ENCODE peak calls at places on chromosomes 11 and 22, in nine cellular contexts. Q, S, D, E, V, X, B, L and Y are unnamed samples.

GRCh38 chr22:40637181-40638150 is 947 bp upstream of the MRTFA start:
- DNase-seq in D (peak; percentile 17), X (no peak), B (no peak), E (no peak), S (peak; percentile 41), L (no peak), Q (no peak), V (peak; percentile 27), Y (peak; percentile 22)

GRCh38 chr11:47980907-47981621 is 705 bp downstream of the PTPRJ start:
- DNase-seq in Q (peak; percentile 63), B (no peak), D (peak; percentile 31), X (peak; percentile 44), S (peak; percentile 21), L (no peak), E (no peak), V (no peak), Y (peak; percentile 16)

GRCh38 chr22:27113211-27114030 is 456.0 kb downstream of the MIAT start:
- DNase-seq in X (peak; percentile 90), E (no peak), L (peak; percentile 84), S (no peak), D (no peak), Q (peak; percentile 28), V (no peak), B (peak; percentile 99), Y (no peak)

GRCh38 chr11:10387209-10388083 is 67.6 kb upstream of the AMPD3 start:
- DNase-seq in X (peak; percentile 89), B (peak; percentile 93), L (peak; percentile 81), D (no peak), Q (no peak), V (no peak), S (no peak), E (peak; percentile 92), Y (no peak)

GRCh38 chr22:49958961-49959781 is 1.4 kb upstream of the PIM3 start:
- DNase-seq in X (no peak), B (no peak), L (no peak), Q (no peak), S (no peak), E (no peak), V (no peak), D (no peak), Y (peak; percentile 1)

GRCh38 chr11:44260081-44260480 is 49.9 kb downstream of the ALX4 start:
- DNase-seq in L (no peak), Q (no peak), D (no peak), V (no peak), X (no peak), B (no peak), S (no peak), E (no peak), Y (no peak)

GRCh38 chr11:111554532-111554931 is 14.0 kb downstream of the LAYN start:
- DNase-seq in E (no peak), B (no peak), V (no peak), X (no peak), S (no peak), L (no peak), D (no peak), Q (no peak), Y (no peak)

GRCh38 chr11:87463486-87464102 is 425.9 kb downstream of the TMEM135 start:
- DNase-seq in E (no peak), X (peak; percentile 21), B (no peak), D (no peak), S (peak; percentile 53), L (no peak), V (no peak), Q (peak; percentile 3), Y (no peak)

GRCh38 chr11:115941481-115941993 is 437.3 kb upstream of the CADM1 start:
- DNase-seq in B (peak; percentile 100), D (peak; percentile 12), X (peak; percentile 31), V (no peak), E (peak; percentile 89), L (no peak), Q (no peak), S (no peak), Y (peak; percentile 10)

GRCh38 chr11:62337682-62338181 is 484 bp downstream of the ASRGL1 start:
- DNase-seq in L (no peak), V (peak; percentile 9), S (peak; percentile 34), E (no peak), B (no peak), D (peak; percentile 36), Q (peak; percentile 27), X (no peak), Y (no peak)

GRCh38 chr11:59728913-59729312 is 15.3 kb upstream of the OR10V1 start:
- DNase-seq in V (peak; percentile 12), B (no peak), S (no peak), L (no peak), X (no peak), E (no peak), D (no peak), Q (no peak), Y (no peak)

GRCh38 chr22:29346659-29347058 is 31.2 kb upstream of the RASL10A start:
- DNase-seq in L (no peak), B (no peak), Q (no peak), S (no peak), D (peak; percentile 24), V (no peak), E (no peak), X (no peak), Y (no peak)

GRCh38 chr11:64206457-64207246 is at the start of gene FERMT3:
- DNase-seq in V (peak; percentile 54), Q (no peak), E (no peak), D (no peak), S (no peak), B (no peak), L (no peak), X (no peak), Y (peak; percentile 38)

GRCh38 chr22:23530106-23530505 is 50.0 kb downstream of the IGLL1 start:
- DNase-seq in Q (no peak), V (no peak), B (no peak), X (no peak), L (no peak), D (no peak), E (no peak), S (no peak), Y (no peak)

GRCh38 chr22:38869663-38870062 is 2.4 kb downstream of the CBX6 start:
- DNase-seq in V (no peak), L (no peak), B (no peak), E (no peak), Q (no peak), S (no peak), X (no peak), D (no peak), Y (no peak)

GRCh38 chr11:120198787-120199469 is 11.9 kb upstream of the OAF start:
- DNase-seq in B (no peak), S (no peak), L (no peak), D (no peak), X (no peak), V (no peak), E (no peak), Q (no peak), Y (no peak)

GRCh38 chr11:43845816-43846215 is 34.8 kb upstream of the ALKBH3 start:
- DNase-seq in S (no peak), B (no peak), E (no peak), D (no peak), X (no peak), Q (no peak), V (no peak), L (no peak), Y (no peak)

GRCh38 chr22:48840112-48840949 is 987.3 kb downstream of the BRD1 start:
- DNase-seq in L (no peak), D (no peak), V (no peak), Q (no peak), X (no peak), E (no peak), S (no peak), B (no peak), Y (peak; percentile 1)

GRCh38 chr11:59144579-59145345 is 2.1 kb downstream of the FAM111A start:
- DNase-seq in D (peak; percentile 33), E (peak; percentile 42), X (peak; percentile 89), L (peak; percentile 47), B (peak; percentile 68), V (peak; percentile 63), S (peak; percentile 86), Q (peak; percentile 35), Y (peak; percentile 67)

GRCh38 chr22:43820671-43821305 is 8.7 kb upstream of the EFCAB6 start:
- DNase-seq in Q (no peak), X (no peak), D (no peak), B (no peak), S (peak; percentile 5), L (no peak), E (no peak), V (no peak), Y (no peak)

GRCh38 chr11:66720223-66720898 is 8.7 kb downstream of the SPTBN2 start:
- DNase-seq in V (no peak), D (no peak), S (peak; percentile 98), E (no peak), L (peak; percentile 74), Q (peak; percentile 18), B (peak; percentile 72), X (peak; percentile 26), Y (no peak)

GRCh38 chr11:15725246-15725645 is 610.5 kb downstream of the INSC start:
- DNase-seq in D (no peak), L (no peak), Q (no peak), X (no peak), B (no peak), S (no peak), E (no peak), V (no peak), Y (no peak)

GRCh38 chr22:41998361-41999261 is at the start of gene WBP2NL:
- DNase-seq in X (peak; percentile 81), Q (no peak), B (peak; percentile 62), V (peak; percentile 84), S (no peak), E (peak; percentile 8), L (no peak), D (peak; percentile 57), Y (peak; percentile 82)

GRCh38 chr11:14644396-14645246 is 1.0 kb downstream of the PDE3B start:
- DNase-seq in D (no peak), Q (peak; percentile 35), V (no peak), B (no peak), S (peak; percentile 49), X (peak; percentile 23), L (no peak), E (no peak), Y (no peak)

GRCh38 chr11:21514298-21514697 is 678.6 kb upstream of the ANO5 start:
- DNase-seq in L (no peak), Q (no peak), E (no peak), D (no peak), B (no peak), V (no peak), X (no peak), S (no peak), Y (no peak)

GRCh38 chr11:101082813-101083212 is 46.8 kb downstream of the PGR start:
- DNase-seq in D (no peak), E (no peak), V (no peak), Q (no peak), S (no peak), L (no peak), B (no peak), X (no peak), Y (no peak)

GRCh38 chr11:64518928-64519327 is 72.1 kb upstream of the SLC22A12 start:
- DNase-seq in L (no peak), Q (no peak), V (no peak), S (no peak), D (no peak), X (no peak), B (no peak), E (no peak), Y (no peak)

GRCh38 chr11:82960779-82961143 is 59.2 kb downstream of the DDIAS start:
- DNase-seq in B (no peak), E (no peak), V (no peak), D (no peak), Q (no peak), X (no peak), S (no peak), L (no peak), Y (no peak)

GRCh38 chr11:20661445-20661844 is 7.9 kb upstream of the NELL1 start:
- DNase-seq in V (no peak), Q (no peak), S (no peak), B (no peak), X (no peak), D (no peak), E (no peak), L (no peak), Y (no peak)

GRCh38 chr22:27820896-27821866 is 19.6 kb upstream of the MN1 start:
- DNase-seq in B (no peak), Q (peak; percentile 35), D (no peak), L (no peak), V (no peak), S (no peak), X (no peak), E (no peak), Y (no peak)

GRCh38 chr22:33513388-33514336 is 406.6 kb downstream of the LARGE1 start:
- DNase-seq in S (peak; percentile 80), B (peak; percentile 10), L (no peak), X (peak; percentile 43), D (no peak), V (no peak), E (no peak), Q (no peak), Y (no peak)